ENCODE peak calls at places on chromosomes 12 and 14, in four cellular contexts. F, O, Z and W are unnamed samples.

GRCh38 chr12:92784356-92784755 is 81.6 kb downstream of the PLEKHG7 start:
- DNase-seq in F (no peak), O (no peak), Z (no peak), W (no peak)

GRCh38 chr14:81401420-81402122 is 1.4 kb upstream of the STON2 start:
- DNase-seq in F (no peak), O (no peak), Z (no peak), W (peak; percentile 47)

GRCh38 chr12:54371328-54372112 is 7.2 kb upstream of the GPR84 start:
- DNase-seq in F (no peak), O (no peak), Z (no peak), W (no peak)

GRCh38 chr12:27573972-27574371 is 50.0 kb downstream of the PPFIBP1 start:
- DNase-seq in F (no peak), O (no peak), Z (no peak), W (peak; percentile 37)

GRCh38 chr12:44369967-44370366 is 506.1 kb downstream of the NELL2 start:
- DNase-seq in F (no peak), O (no peak), Z (no peak), W (no peak)

GRCh38 chr12:63294327-63294632 is 143.3 kb upstream of the AVPR1A start:
- DNase-seq in F (peak; percentile 76), O (no peak), Z (no peak), W (peak; percentile 58)

GRCh38 chr14:105258846-105259245 is 10.5 kb downstream of the BTBD6 start:
- DNase-seq in F (no peak), O (no peak), Z (peak; percentile 51), W (no peak)

GRCh38 chr14:95681153-95681552 is 5.1 kb upstream of the TCL1B start:
- DNase-seq in F (no peak), O (no peak), Z (no peak), W (no peak)

GRCh38 chr12:70576341-70577282 is 60.6 kb downstream of the PTPRB start:
- DNase-seq in F (peak; percentile 64), O (no peak), Z (no peak), W (peak; percentile 66)

GRCh38 chr14:68736519-68736918 is 56.3 kb downstream of the ZFP36L1 start:
- DNase-seq in F (no peak), O (no peak), Z (no peak), W (no peak)

GRCh38 chr12:100529951-100530350 is 43.5 kb upstream of the GAS2L3 start:
- DNase-seq in F (no peak), O (no peak), Z (no peak), W (no peak)

GRCh38 chr12:49296034-49296835 is 1.3 kb downstream of the PRPH start:
- DNase-seq in F (peak; percentile 27), O (no peak), Z (peak; percentile 66), W (no peak)

GRCh38 chr12:116266220-116266619 is 11.3 kb downstream of the MED13L start:
- DNase-seq in F (no peak), O (no peak), Z (no peak), W (no peak)

DNA sequence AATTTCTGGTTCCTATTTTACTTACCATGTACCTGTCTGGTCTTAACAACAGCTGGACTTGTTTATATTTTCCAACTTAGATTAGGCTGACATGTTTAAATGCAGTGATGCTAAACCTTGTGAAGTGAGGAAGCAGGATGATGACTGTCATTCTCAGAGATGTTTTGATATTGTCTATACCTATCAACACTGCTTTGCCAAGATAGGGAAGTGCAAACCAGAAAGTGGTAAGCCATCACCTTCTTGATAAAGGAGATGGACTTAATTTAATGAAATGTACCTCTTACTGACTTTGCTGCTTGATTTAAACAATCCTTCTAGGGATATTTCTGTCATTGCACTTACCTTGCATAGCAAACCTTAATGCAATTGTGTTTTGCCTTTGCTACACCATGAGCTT is 2.2 kb downstream of the BICD1 start:
- DNase-seq in F (no peak), O (no peak), Z (no peak), W (no peak)
- TF ChIP-seq POLR2AphosphoS5 in F (no peak), O (no peak), Z (no peak), W (no peak)

GRCh38 chr14:103708750-103709187 is 6.5 kb downstream of the XRCC3 start:
- DNase-seq in F (no peak), O (peak; percentile 73), Z (no peak), W (no peak)
- TF ChIP-seq POLR2AphosphoS5 in F (no peak), O (no peak), Z (no peak), W (no peak)

DNA sequence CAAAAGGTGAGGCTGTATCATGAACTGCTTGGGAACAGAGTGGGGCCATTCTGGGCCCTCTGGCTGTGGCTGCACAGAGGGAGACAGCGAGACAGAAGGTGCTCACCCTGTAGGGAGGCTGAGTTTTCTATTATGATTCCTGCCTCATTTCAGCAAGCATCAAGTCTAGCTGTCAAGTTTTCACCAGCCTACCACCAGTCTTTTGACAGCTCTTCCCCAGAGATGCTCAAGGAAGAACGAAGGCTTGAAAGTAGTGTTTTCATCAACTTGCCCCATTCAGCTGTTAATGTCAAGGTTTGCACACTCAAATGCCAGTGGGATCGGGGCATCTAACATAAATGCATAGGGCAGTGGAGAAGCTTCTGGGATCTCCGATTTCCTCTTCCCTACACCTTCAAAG is 10.0 kb downstream of the FGF23 start:
- DNase-seq in F (no peak), O (no peak), Z (no peak), W (no peak)
- TF ChIP-seq POLR2AphosphoS5 in F (no peak), O (no peak), Z (no peak), W (no peak)

DNA sequence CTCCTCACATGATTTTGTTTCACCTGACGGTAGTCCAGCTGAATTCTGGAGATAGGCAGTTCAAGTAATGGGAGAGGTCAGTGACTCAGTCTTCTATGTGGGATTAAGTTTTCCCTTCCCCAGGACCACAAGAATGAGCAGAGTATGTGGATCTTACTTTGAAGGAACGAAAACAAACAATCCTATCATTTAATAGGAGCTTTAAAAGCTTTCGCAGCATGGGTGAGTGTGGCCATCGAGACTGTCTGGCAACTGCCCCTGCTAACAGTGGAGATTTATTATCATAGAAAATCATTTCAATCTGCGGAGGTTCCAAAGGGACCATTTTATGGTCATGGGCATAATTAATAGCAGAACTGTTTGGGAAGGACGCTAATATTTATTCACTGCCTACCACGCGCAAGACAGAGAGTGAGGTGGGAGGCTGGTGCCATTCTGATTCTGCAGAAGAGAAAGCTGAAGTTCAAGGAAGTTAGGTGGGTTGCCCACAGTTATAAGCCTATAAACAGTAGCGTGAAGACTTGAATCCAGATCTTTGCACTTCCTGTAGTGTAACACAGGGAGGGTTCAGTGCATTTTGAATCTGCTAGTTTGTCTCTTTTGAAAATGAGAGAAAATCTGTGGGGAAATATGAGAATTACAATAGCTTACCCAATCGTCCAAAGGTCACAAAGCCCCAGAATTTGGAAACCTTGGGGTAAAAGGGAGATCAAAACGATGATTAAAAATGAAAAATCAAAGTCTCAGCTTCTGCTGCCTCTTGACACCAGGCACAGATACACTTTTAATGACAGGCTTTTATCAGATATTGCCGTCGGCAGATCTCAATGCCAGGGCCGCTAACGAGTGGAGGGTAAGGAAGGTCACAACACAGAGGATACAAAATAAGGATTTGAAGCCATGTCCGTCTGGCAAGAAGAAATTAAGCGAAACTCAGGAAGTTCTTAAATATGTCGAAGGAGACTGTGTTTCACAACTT is 209.6 kb downstream of the CRADD start:
- DNase-seq in F (no peak), O (no peak), Z (no peak), W (no peak)
- TF ChIP-seq POLR2AphosphoS5 in F (no peak), O (no peak), Z (no peak), W (no peak)

DNA sequence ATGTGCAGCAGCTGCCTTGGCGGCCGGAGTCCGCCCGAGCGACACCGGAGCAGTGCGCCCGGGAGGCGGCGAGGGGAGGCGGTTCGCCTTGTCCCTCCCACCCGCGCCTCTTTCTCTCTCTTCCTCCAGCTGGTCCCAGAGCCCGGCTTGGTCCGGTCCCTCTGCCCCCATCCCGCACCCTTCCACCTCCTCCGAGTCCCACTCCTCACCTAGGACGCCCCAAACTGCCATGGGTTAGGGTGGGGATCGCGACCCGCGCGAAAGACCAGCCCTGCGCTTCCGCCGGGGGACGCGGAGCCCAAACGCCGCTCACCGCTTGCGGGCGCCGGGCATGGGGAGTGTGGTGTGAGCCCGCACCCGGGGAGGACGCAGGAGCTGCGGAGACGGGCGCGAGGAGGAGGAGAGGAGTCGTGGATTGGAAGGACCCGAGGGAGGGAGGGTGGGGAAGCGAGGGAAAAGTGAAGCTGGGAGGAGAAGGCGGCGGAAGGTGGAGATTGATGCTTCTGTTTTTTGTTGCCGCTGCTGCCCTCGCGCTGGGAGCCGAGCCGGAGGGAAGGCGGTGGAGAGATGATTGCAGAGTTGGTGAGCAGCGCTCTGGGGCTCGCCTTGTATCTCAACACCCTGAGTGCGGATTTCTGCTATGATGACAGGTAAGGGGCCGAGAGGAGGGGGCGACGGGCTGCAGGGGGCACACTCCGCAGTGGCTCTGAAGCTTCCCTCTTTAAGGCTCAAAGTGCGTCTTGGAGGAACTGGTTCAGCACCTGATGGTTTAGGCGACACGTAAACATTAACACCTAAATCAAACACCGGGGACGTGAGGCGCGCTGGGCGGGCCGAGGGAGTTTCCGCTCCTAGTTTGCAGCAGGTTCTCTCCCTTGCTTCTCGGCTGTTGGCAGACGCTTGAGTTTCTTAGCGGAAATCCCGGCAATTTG is 580 bp downstream of the TMTC2 start:
- DNase-seq in F (no peak), O (peak; percentile 24), Z (peak; percentile 80), W (peak; percentile 35)
- TF ChIP-seq POLR2AphosphoS5 in F (no peak), O (no peak), Z (peak; percentile 62), W (peak; percentile 9)

GRCh38 chr12:53044896-53045571 is 4.8 kb upstream of the TNS2 start:
- DNase-seq in F (no peak), O (no peak), Z (no peak), W (no peak)

GRCh38 chr12:53045646-53046045 is 4.2 kb upstream of the TNS2 start:
- DNase-seq in F (no peak), O (no peak), Z (no peak), W (no peak)

GRCh38 chr12:53046655-53047220 is 3.1 kb upstream of the TNS2 start:
- DNase-seq in F (peak; percentile 51), O (peak; percentile 93), Z (peak; percentile 83), W (no peak)

GRCh38 chr12:53042607-53043454 is 7.0 kb upstream of the TNS2 start:
- DNase-seq in F (peak; percentile 43), O (no peak), Z (no peak), W (no peak)

GRCh38 chr12:53044052-53044581 is 5.7 kb upstream of the TNS2 start:
- DNase-seq in F (peak; percentile 72), O (no peak), Z (no peak), W (no peak)
- TF ChIP-seq POLR2AphosphoS5 in F (no peak), O (no peak), Z (no peak), W (peak; percentile 13)